ENCODE peak calls at places on chromosomes 2 and 18, in seven cellular contexts. One of them, this sample, is unnamed.

GRCh38 chr2:24480245-24480644 is 10.8 kb upstream of the NCOA1 start:
- DNase-seq in psoas muscle: no peak
- DNase-seq in activated CD4-positive, alpha-beta T cell treated with anti-CD3 and anti-CD28 coated beads for 48 hours: no peak
- DNase-seq in C1 segment of cervical spinal cord: no peak
- DNase-seq in NCI-H446 treated with DMSO at 0.1 percent for 48 hours: no peak
- DNase-seq in T-helper 2 cell: no peak
- DNase-seq in stimulated activated CD4-positive, alpha-beta T cell treated with anti-CD3 and anti-CD28 coated beads, Interleukin-12 subunit alpha, Interleukin-12 subunit beta, amount 100 ng/mL, for 4 hours: no peak
- DNase-seq in this sample: no peak

GRCh38 chr2:71505086-71505769 is 51.9 kb downstream of the DYSF start:
- DNase-seq in activated CD4-positive, alpha-beta T cell treated with anti-CD3 and anti-CD28 coated beads for 48 hours: no peak
- DNase-seq in NCI-H446 treated with DMSO at 0.1 percent for 48 hours: peak
- DNase-seq in T-helper 2 cell: no peak
- DNase-seq in C1 segment of cervical spinal cord: peak
- DNase-seq in stimulated activated CD4-positive, alpha-beta T cell treated with anti-CD3 and anti-CD28 coated beads, Interleukin-12 subunit alpha, Interleukin-12 subunit beta, amount 100 ng/mL, for 4 hours: no peak
- DNase-seq in psoas muscle: peak
- DNase-seq in this sample: no peak

GRCh38 chr18:47619771-47620170 is 310.7 kb downstream of the SMAD2 start:
- DNase-seq in C1 segment of cervical spinal cord: no peak
- DNase-seq in T-helper 2 cell: no peak
- DNase-seq in NCI-H446 treated with DMSO at 0.1 percent for 48 hours: no peak
- DNase-seq in psoas muscle: no peak
- DNase-seq in activated CD4-positive, alpha-beta T cell treated with anti-CD3 and anti-CD28 coated beads for 48 hours: no peak
- DNase-seq in stimulated activated CD4-positive, alpha-beta T cell treated with anti-CD3 and anti-CD28 coated beads, Interleukin-12 subunit alpha, Interleukin-12 subunit beta, amount 100 ng/mL, for 4 hours: no peak
- DNase-seq in this sample: no peak

GRCh38 chr2:232238108-232238507 is 140.4 kb upstream of the ALPP start:
- DNase-seq in C1 segment of cervical spinal cord: no peak
- DNase-seq in activated CD4-positive, alpha-beta T cell treated with anti-CD3 and anti-CD28 coated beads for 48 hours: peak
- DNase-seq in NCI-H446 treated with DMSO at 0.1 percent for 48 hours: no peak
- DNase-seq in stimulated activated CD4-positive, alpha-beta T cell treated with anti-CD3 and anti-CD28 coated beads, Interleukin-12 subunit alpha, Interleukin-12 subunit beta, amount 100 ng/mL, for 4 hours: no peak
- DNase-seq in psoas muscle: no peak
- DNase-seq in T-helper 2 cell: no peak
- DNase-seq in this sample: no peak

GRCh38 chr18:31591628-31592027 is at the start of gene TTR:
- DNase-seq in T-helper 2 cell: no peak
- DNase-seq in activated CD4-positive, alpha-beta T cell treated with anti-CD3 and anti-CD28 coated beads for 48 hours: no peak
- DNase-seq in stimulated activated CD4-positive, alpha-beta T cell treated with anti-CD3 and anti-CD28 coated beads, Interleukin-12 subunit alpha, Interleukin-12 subunit beta, amount 100 ng/mL, for 4 hours: no peak
- DNase-seq in psoas muscle: no peak
- DNase-seq in NCI-H446 treated with DMSO at 0.1 percent for 48 hours: no peak
- DNase-seq in C1 segment of cervical spinal cord: no peak
- DNase-seq in this sample: no peak

GRCh38 chr2:42926438-42927333 is 134.3 kb upstream of the HAAO start:
- DNase-seq in stimulated activated CD4-positive, alpha-beta T cell treated with anti-CD3 and anti-CD28 coated beads, Interleukin-12 subunit alpha, Interleukin-12 subunit beta, amount 100 ng/mL, for 4 hours: no peak
- DNase-seq in psoas muscle: peak
- DNase-seq in NCI-H446 treated with DMSO at 0.1 percent for 48 hours: no peak
- DNase-seq in activated CD4-positive, alpha-beta T cell treated with anti-CD3 and anti-CD28 coated beads for 48 hours: no peak
- DNase-seq in C1 segment of cervical spinal cord: no peak
- DNase-seq in T-helper 2 cell: no peak
- DNase-seq in this sample: no peak

GRCh38 chr2:134411279-134411827 is 157.5 kb downstream of the MGAT5 start:
- DNase-seq in activated CD4-positive, alpha-beta T cell treated with anti-CD3 and anti-CD28 coated beads for 48 hours: no peak
- DNase-seq in stimulated activated CD4-positive, alpha-beta T cell treated with anti-CD3 and anti-CD28 coated beads, Interleukin-12 subunit alpha, Interleukin-12 subunit beta, amount 100 ng/mL, for 4 hours: no peak
- DNase-seq in C1 segment of cervical spinal cord: no peak
- DNase-seq in psoas muscle: no peak
- DNase-seq in NCI-H446 treated with DMSO at 0.1 percent for 48 hours: no peak
- DNase-seq in T-helper 2 cell: no peak
- DNase-seq in this sample: no peak

GRCh38 chr18:907171-907879 is 2.7 kb downstream of the ADCYAP1 start:
- DNase-seq in C1 segment of cervical spinal cord: no peak
- DNase-seq in NCI-H446 treated with DMSO at 0.1 percent for 48 hours: no peak
- DNase-seq in psoas muscle: peak
- DNase-seq in T-helper 2 cell: no peak
- DNase-seq in stimulated activated CD4-positive, alpha-beta T cell treated with anti-CD3 and anti-CD28 coated beads, Interleukin-12 subunit alpha, Interleukin-12 subunit beta, amount 100 ng/mL, for 4 hours: no peak
- DNase-seq in activated CD4-positive, alpha-beta T cell treated with anti-CD3 and anti-CD28 coated beads for 48 hours: peak
- DNase-seq in this sample: no peak

GRCh38 chr2:58137856-58138255 is 91.2 kb downstream of the VRK2 start:
- DNase-seq in psoas muscle: no peak
- DNase-seq in C1 segment of cervical spinal cord: no peak
- DNase-seq in T-helper 2 cell: no peak
- DNase-seq in NCI-H446 treated with DMSO at 0.1 percent for 48 hours: no peak
- DNase-seq in stimulated activated CD4-positive, alpha-beta T cell treated with anti-CD3 and anti-CD28 coated beads, Interleukin-12 subunit alpha, Interleukin-12 subunit beta, amount 100 ng/mL, for 4 hours: no peak
- DNase-seq in activated CD4-positive, alpha-beta T cell treated with anti-CD3 and anti-CD28 coated beads for 48 hours: no peak
- DNase-seq in this sample: no peak

This sample was measured in stromal cell of bone marrow.